ENCODE peak calls at places on chromosomes 3 and 15, in seven cellular contexts. V is GM23338; F is naive thymus-derived CD4-positive, alpha-beta T cell; X is mesenchymal stem cell; T is breast epithelium; O is adrenal gland; Z is transverse colon. Y is an unnamed sample. For H3K36me3 and H3K4me1, the result is how much of the 10 kb centered on the place peaks cover.

GRCh38 chr3:69326821-69327433 is 59.0 kb downstream of the FRMD4B start:
- DNase-seq in Z (no peak), V (no peak), T (no peak), O (no peak), F (peak), X (no peak), Y (no peak)

GRCh38 chr3:100969557-100969916 is 23.7 kb downstream of the ABI3BP start:
- DNase-seq in O (no peak), X (no peak), T (no peak), V (no peak), F (no peak), Z (no peak), Y (no peak)

GRCh38 chr3:168071971-168072645 is 23.6 kb downstream of the GOLIM4 start:
- DNase-seq in O (no peak), Z (no peak), T (no peak), F (no peak), X (no peak), V (no peak), Y (no peak)

GRCh38 chr3:25515131-25515530 is 87.1 kb downstream of the RARB start:
- DNase-seq in O (no peak), V (no peak), F (no peak), X (no peak), Z (no peak), T (no peak), Y (no peak)

GRCh38 chr3:167115331-167115934 is 264.7 kb downstream of the ZBBX start:
- DNase-seq in O (no peak), V (no peak), Z (no peak), X (no peak), F (no peak), T (no peak), Y (no peak)

GRCh38 chr3:136546718-136547117 is 205.5 kb downstream of the STAG1 start:
- DNase-seq in Z (no peak), V (peak), T (no peak), F (no peak), X (peak), O (no peak), Y (no peak)

GRCh38 chr3:143239026-143239425 is 119.5 kb downstream of the CHST2 start:
- DNase-seq in Z (no peak), T (no peak), F (no peak), V (no peak), O (no peak), X (no peak), Y (no peak)

GRCh38 chr15:63473007-63473748 is 31.2 kb upstream of the USP3 start:
- DNase-seq in V (no peak), T (no peak), X (no peak), Z (no peak), F (peak), O (no peak), Y (no peak)

GRCh38 chr3:174441588-174442316 is 417.4 kb upstream of the NAALADL2 start:
- DNase-seq in Z (no peak), F (no peak), V (peak), X (no peak), O (no peak), T (no peak), Y (no peak)

GRCh38 chr3:9416139-9416780 is 18.8 kb downstream of the SETD5 start:
- DNase-seq in V (no peak), F (no peak), Z (no peak), X (peak), O (no peak), T (no peak), Y (no peak)

GRCh38 chr3:171314341-171314740 is 145.9 kb downstream of the TNIK start:
- DNase-seq in X (no peak), O (no peak), F (no peak), V (no peak), T (no peak), Z (no peak), Y (no peak)

GRCh38 chr3:65713016-65713415 is 325.7 kb downstream of the MAGI1 start:
- DNase-seq in X (peak), T (no peak), V (peak), Z (no peak), F (no peak), O (no peak), Y (no peak)

GRCh38 chr3:197547206-197547605 is 8.6 kb downstream of the BDH1 start:
- DNase-seq in X (no peak), V (no peak), T (no peak), F (no peak), O (no peak), Z (peak), Y (no peak)

GRCh38 chr15:61086756-61087155 is 142.3 kb downstream of the RORA start:
- DNase-seq in X (no peak), Z (no peak), T (no peak), V (no peak), F (no peak), O (no peak), Y (no peak)

GRCh38 chr3:24387493-24387892 is 107.2 kb downstream of the THRB start:
- DNase-seq in X (no peak), F (no peak), V (no peak), T (no peak), O (no peak), Z (no peak), Y (no peak)

GRCh38 chr3:10419637-10420232 is 85.7 kb downstream of the ATP2B2 start:
- DNase-seq in X (no peak), Z (no peak), T (no peak), F (no peak), V (no peak), O (no peak), Y (no peak)

GRCh38 chr15:31239409-31239808 is 87.2 kb upstream of the KLF13 start:
- DNase-seq in O (no peak), V (no peak), T (no peak), F (no peak), X (no peak), Z (no peak), Y (no peak)

GRCh38 chr15:41944313-41944940 is 27.9 kb downstream of the EHD4 start:
- DNase-seq in T (no peak), F (no peak), V (no peak), O (peak), X (peak), Z (no peak), Y (no peak)

GRCh38 chr3:126149960-126150515 is 30.3 kb downstream of the ALDH1L1 start:
- DNase-seq in X (no peak), T (no peak), Z (no peak), F (no peak), O (peak), V (no peak), Y (no peak)

GRCh38 chr3:64627471-64628321 is 60.1 kb downstream of the ADAMTS9 start:
- DNase-seq in O (no peak), Z (no peak), V (no peak), F (no peak), X (peak), T (no peak), Y (no peak)

GRCh38 chr3:132290833-132291232 is 26.4 kb upstream of the ACP3 start:
- DNase-seq in O (no peak), X (peak), T (no peak), Z (no peak), F (no peak), V (no peak), Y (no peak)

GRCh38 chr3:31968927-31969418 is 12.1 kb downstream of the OSBPL10 start:
- DNase-seq in X (peak), O (no peak), T (no peak), V (no peak), F (no peak), Z (no peak), Y (no peak)

DNA sequence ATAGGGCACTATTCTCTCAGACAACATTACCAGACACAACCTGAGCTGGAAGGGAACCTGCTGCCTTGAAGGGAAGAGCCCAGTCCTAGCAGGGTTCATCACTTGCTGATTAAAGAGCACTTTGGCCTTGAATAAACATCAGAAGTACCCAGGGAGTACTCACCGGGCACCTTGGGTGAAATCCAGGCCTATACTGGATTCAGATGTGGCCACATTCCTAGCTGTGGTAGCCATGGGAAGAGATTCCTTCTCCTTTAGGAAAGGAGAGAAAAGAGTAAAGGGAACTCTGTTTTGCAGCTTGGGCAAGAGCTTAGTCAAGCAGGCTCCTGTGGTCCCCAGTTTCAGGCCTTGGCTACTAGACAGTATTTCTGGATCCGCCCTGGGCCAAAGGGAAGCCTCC is 195.0 kb downstream of the SPATA16 start:
- DNase-seq in F (no peak), Z (no peak), X (no peak), O (no peak), V (no peak), T (no peak), Y (no peak)
- H3K4me3 ChIP-seq in F (no peak), Z (no peak), X (no peak), O (no peak), V (no peak), T (no peak), Y (no peak)

GRCh38 chr15:90483012-90483307 is 46.8 kb upstream of the CRTC3 start:
- DNase-seq in O (no peak), F (no peak), T (no peak), X (no peak), V (no peak), Z (no peak), Y (no peak)

GRCh38 chr15:90481023-90481422 is 48.7 kb upstream of the CRTC3 start:
- DNase-seq in V (no peak), T (no peak), X (peak), O (no peak), Z (peak), F (no peak), Y (no peak)

GRCh38 chr15:90479656-90480055 is 50.1 kb upstream of the CRTC3 start:
- DNase-seq in X (no peak), F (no peak), O (no peak), T (peak), V (no peak), Z (no peak), Y (peak)

GRCh38 chr15:90483640-90484039 is 46.1 kb upstream of the CRTC3 start:
- DNase-seq in O (no peak), X (no peak), Z (no peak), T (no peak), F (no peak), V (no peak), Y (no peak)

GRCh38 chr15:90482124-90483011 is 47.4 kb upstream of the CRTC3 start:
- DNase-seq in X (peak), Z (peak), V (peak), O (peak), F (peak), T (no peak), Y (peak)
- H3K36me3 ChIP-seq in X (under half), Z (half or more), V (under half), O (half or more), F (half or more), T (under half), Y (under half)

DNA sequence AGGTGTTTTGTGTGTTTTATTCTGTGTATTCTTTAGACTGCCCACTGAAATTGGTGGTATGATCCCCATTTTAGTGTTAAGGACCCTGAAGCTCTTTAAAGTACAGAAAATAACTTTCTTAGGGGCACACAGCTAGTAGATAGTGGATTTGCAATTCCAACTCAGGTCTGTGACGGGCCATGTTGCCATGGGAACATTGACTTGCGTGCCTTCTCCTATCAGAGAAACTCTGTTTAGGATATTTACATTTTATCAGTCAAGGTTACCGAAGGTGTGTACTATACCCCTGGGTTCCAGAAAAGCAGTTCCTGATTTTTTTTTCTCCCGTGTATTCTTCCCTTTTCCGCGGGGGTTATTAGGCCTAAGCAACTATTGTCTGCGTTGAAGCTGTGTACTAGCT is 19.4 kb downstream of the MYZAP start:
- DNase-seq in T (no peak), Z (no peak), F (no peak), X (no peak), V (no peak), O (no peak), Y (no peak)
- H3K4me1 ChIP-seq in T (under half), Z (under half), F (under half), X (under half), V (under half), O (half or more), Y (under half)

GRCh38 chr15:78368671-78369070 is 28.5 kb downstream of the CRABP1 start:
- DNase-seq in T (no peak), V (peak), O (no peak), X (no peak), Z (no peak), F (no peak), Y (peak)

GRCh38 chr15:78364233-78364632 is 24.1 kb downstream of the CRABP1 start:
- DNase-seq in Z (no peak), V (no peak), T (no peak), X (no peak), O (no peak), F (no peak), Y (no peak)

GRCh38 chr15:78368115-78368514 is 28.0 kb downstream of the CRABP1 start:
- DNase-seq in Z (no peak), T (no peak), O (no peak), X (no peak), F (no peak), V (no peak), Y (no peak)

GRCh38 chr15:78365931-78366330 is 25.8 kb downstream of the CRABP1 start:
- DNase-seq in V (no peak), X (no peak), O (no peak), T (no peak), F (no peak), Z (peak), Y (peak)

DNA sequence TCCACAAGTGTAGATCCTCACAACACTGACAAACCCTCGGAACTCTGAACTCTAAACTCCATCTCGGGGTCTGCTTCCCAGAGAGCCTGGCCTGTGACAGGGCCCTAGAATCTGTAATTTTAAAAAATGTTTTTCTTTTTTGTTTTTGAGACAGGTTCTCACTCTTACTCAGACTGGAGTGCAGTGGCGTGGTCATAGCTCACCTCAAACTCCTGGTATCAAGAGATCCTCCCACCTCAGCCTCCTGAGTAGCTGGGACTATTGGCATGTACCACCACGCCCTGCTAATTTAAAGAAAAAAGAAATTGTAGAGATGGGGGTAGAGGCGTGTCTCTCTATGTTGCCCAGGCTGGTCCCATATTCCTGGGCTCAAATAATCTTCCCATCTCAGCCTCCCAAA is 26.2 kb downstream of the CRABP1 start:
- DNase-seq in F (no peak), Z (no peak), X (no peak), O (no peak), T (no peak), V (no peak), Y (no peak)
- H3K4me3 ChIP-seq in F (no peak), Z (no peak), X (no peak), O (no peak), T (no peak), V (no peak), Y (no peak)

GRCh38 chr3:58107597-58107996 is 99.4 kb downstream of the FLNB start:
- DNase-seq in O (peak), F (no peak), Z (no peak), V (no peak), X (no peak), T (no peak), Y (no peak)
- H3K36me3 ChIP-seq in O (under half), F (half or more), Z (under half), V (half or more), X (half or more), T (under half), Y (under half)

Y was measured in thyroid gland.